ENCODE peak calls at places on chromosomes 16 and 17, in five cellular contexts. R is effector memory CD4-positive, alpha-beta T cell; P is AG10803; S is T-helper 17 cell; Q is stimulated activated CD4-positive, alpha-beta T cell treated with anti-CD3 and anti-CD28 coated beads, Interleukin-4, amount 100 ng/mL, for 24 hours. Z is an unnamed sample.

GRCh38 chr17:56064506-56064905 is 88.8 kb upstream of the ANKFN1 start:
- DNase-seq in R (no peak), P (no peak), S (no peak), Q (no peak), Z (no peak)

GRCh38 chr17:39939588-39940419 is 12.3 kb downstream of the LRRC3C start:
- DNase-seq in R (peak), P (peak), S (peak), Q (peak), Z (no peak)

GRCh38 chr17:10127819-10128375 is 70.5 kb downstream of the GAS7 start:
- DNase-seq in R (no peak), P (peak), S (no peak), Q (no peak), Z (no peak)

GRCh38 chr17:74923538-74924249 is 379 bp upstream of the OTOP2 start:
- DNase-seq in R (peak), P (peak), S (peak), Q (peak), Z (peak)

GRCh38 chr17:5919104-5919503 is 151.1 kb upstream of the WSCD1 start:
- DNase-seq in R (no peak), P (no peak), S (no peak), Q (no peak), Z (no peak)

GRCh38 chr16:81530814-81531213 is 86.2 kb downstream of the CMIP start:
- DNase-seq in R (no peak), P (no peak), S (no peak), Q (no peak), Z (no peak)

GRCh38 chr16:75909746-75910145 is 183.5 kb upstream of the CPHXL start:
- DNase-seq in R (no peak), P (no peak), S (no peak), Q (no peak), Z (no peak)

GRCh38 chr16:1152123-1152638 is 725 bp upstream of the CACNA1H start:
- DNase-seq in R (peak), P (no peak), S (peak), Q (peak), Z (peak)

GRCh38 chr16:23670137-23670776 is 8.4 kb upstream of the PLK1 start:
- DNase-seq in R (no peak), P (peak), S (no peak), Q (peak), Z (no peak)

GRCh38 chr17:15920758-15921239 is 24.1 kb upstream of the ADORA2B start:
- DNase-seq in R (no peak), P (peak), S (no peak), Q (no peak), Z (no peak)

GRCh38 chr16:48194828-48195566 is 39.2 kb upstream of the ABCC12 start:
- DNase-seq in R (no peak), P (no peak), S (no peak), Q (no peak), Z (no peak)

GRCh38 chr17:32783602-32784001 is 93.3 kb downstream of the MYO1D start:
- DNase-seq in R (no peak), P (peak), S (no peak), Q (no peak), Z (no peak)

GRCh38 chr17:21278304-21279197 is 6.0 kb upstream of the MAP2K3 start:
- DNase-seq in R (peak), P (peak), S (peak), Q (peak), Z (no peak)

GRCh38 chr17:40094874-40095273 is 5.5 kb downstream of the NR1D1 start:
- DNase-seq in R (no peak), P (no peak), S (no peak), Q (no peak), Z (no peak)

GRCh38 chr17:75512946-75513666 is 2.2 kb downstream of the CASKIN2 start:
- DNase-seq in R (no peak), P (peak), S (no peak), Q (no peak), Z (no peak)

GRCh38 chr17:37410357-37410756 is 3.7 kb downstream of the TADA2A start:
- DNase-seq in R (no peak), P (no peak), S (no peak), Q (no peak), Z (no peak)

GRCh38 chr16:3983081-3983520 is 102.6 kb upstream of the CREBBP start:
- DNase-seq in R (no peak), P (peak), S (no peak), Q (peak), Z (peak)

GRCh38 chr16:5024632-5025031 is 9.1 kb downstream of the NAGPA start:
- DNase-seq in R (no peak), P (no peak), S (no peak), Q (no peak), Z (no peak)

GRCh38 chr17:73313526-73314127 is 1.8 kb upstream of the CDC42EP4 start:
- DNase-seq in R (no peak), P (no peak), S (no peak), Q (no peak), Z (no peak)

GRCh38 chr16:76035689-76036088 is 241.5 kb upstream of the CNTNAP4 start:
- DNase-seq in R (no peak), P (no peak), S (no peak), Q (no peak), Z (no peak)

GRCh38 chr16:68972720-68973119 is 129.4 kb downstream of the TANGO6 start:
- DNase-seq in R (no peak), P (peak), S (no peak), Q (no peak), Z (no peak)

GRCh38 chr17:48990882-48991357 is 6.3 kb upstream of the IGF2BP1 start:
- DNase-seq in R (no peak), P (no peak), S (no peak), Q (no peak), Z (no peak)

GRCh38 chr17:82356845-82357355 is 2.1 kb upstream of the TEX19 start:
- DNase-seq in R (no peak), P (no peak), S (no peak), Q (no peak), Z (no peak)